ENCODE peak calls at places on chromosome 19, in nine cellular contexts. W is stimulated activated CD8-positive, alpha-beta memory T cell treated with anti-CD3 and anti-CD28 coated beads, Interleukin-2, amount 100 ng/mL, for 48 hours; E is activated T-cell treated with anti-CD3 and anti-CD28 coated beads, Interleukin-2, amount 50 U/mL, for 1 hour; I is CD8-positive, alpha-beta T cell; C is mesenteric fat pad; M is PC-3; X is upper lobe of left lung; N is B cell; Z is coronary artery. B is an unnamed sample.

GRCh38 chr19:54029930-54030490 is 33.7 kb downstream of the VSTM1 start:
- DNase-seq in I (peak), C (no peak), W (peak), Z (no peak), X (peak), M (peak), N (peak), E (peak), B (peak)

GRCh38 chr19:12064266-12065099 is at the start of gene ZNF844:
- DNase-seq in W (peak), Z (peak), I (peak), M (peak), X (peak), E (peak), N (peak), C (peak), B (no peak)

GRCh38 chr19:7560271-7560670 is 24.8 kb downstream of the PNPLA6 start:
- DNase-seq in W (no peak), X (no peak), M (no peak), E (no peak), Z (no peak), N (no peak), C (no peak), I (no peak), B (no peak)

GRCh38 chr19:8194528-8195275 is 14.5 kb upstream of the CERS4 start:
- DNase-seq in C (no peak), W (peak), N (peak), X (peak), I (peak), E (peak), M (no peak), Z (no peak), B (no peak)

GRCh38 chr19:47036233-47036651 is 12.2 kb downstream of the TMEM160 start:
- DNase-seq in I (no peak), W (no peak), M (peak), E (no peak), N (no peak), C (no peak), X (peak), Z (no peak), B (no peak)

GRCh38 chr19:19149402-19149801 is 11.1 kb upstream of the TMEM161A start:
- DNase-seq in C (no peak), E (no peak), M (no peak), I (no peak), Z (no peak), N (no peak), X (no peak), W (no peak), B (no peak)

GRCh38 chr19:42497492-42498226 is 30.6 kb downstream of the CEACAM1 start:
- DNase-seq in I (no peak), C (no peak), E (no peak), Z (no peak), W (no peak), X (peak), N (peak), M (no peak), B (no peak)

GRCh38 chr19:4987692-4988370 is 18.9 kb downstream of the KDM4B start:
- DNase-seq in X (no peak), W (no peak), Z (no peak), E (no peak), N (no peak), C (no peak), I (no peak), M (no peak), B (no peak)

GRCh38 chr19:34350161-34350561 is 14.8 kb upstream of the GPI start:
- DNase-seq in M (no peak), X (no peak), W (no peak), Z (no peak), I (peak), N (no peak), E (peak), C (no peak), B (no peak)

GRCh38 chr19:6610934-6611370 is 20.0 kb upstream of the CD70 start:
- DNase-seq in I (no peak), X (no peak), Z (no peak), M (peak), N (no peak), E (no peak), C (no peak), W (no peak), B (no peak)

GRCh38 chr19:3821857-3822364 is 35.7 kb upstream of the MATK start:
- DNase-seq in E (peak), X (peak), I (peak), Z (no peak), N (peak), M (peak), W (peak), C (no peak), B (no peak)